ENCODE peak calls at places on chromosomes 11 and 22, in seven cellular contexts. C, P, W, R, Z, G and X are unnamed samples.
A peak's percentile ranks its signal among the peaks of the same experiment; 100 is the strongest.

GRCh38 chr22:50612168-50612714 is 11.6 kb downstream of the MAPK8IP2 start:
- DNase-seq in C (no peak), P (no peak), W (no peak), R (no peak), Z (no peak), G (no peak), X (no peak)

GRCh38 chr22:37419916-37420655 is 7.2 kb downstream of the ELFN2 start:
- DNase-seq in C (no peak), P (no peak), W (no peak), R (no peak), Z (no peak), G (no peak), X (no peak)

GRCh38 chr22:37599161-37599560 is 9.5 kb upstream of the GGA1 start:
- DNase-seq in C (no peak), P (peak; percentile 30), W (no peak), R (no peak), Z (no peak), G (no peak), X (no peak)

GRCh38 chr22:23079814-23080521 is 9.6 kb downstream of the GNAZ start:
- DNase-seq in C (no peak), P (no peak), W (no peak), R (no peak), Z (no peak), G (no peak), X (no peak)

GRCh38 chr11:64447717-64448598 is 89.0 kb downstream of the RPS6KA4 start:
- DNase-seq in C (no peak), P (peak; percentile 16), W (no peak), R (no peak), Z (peak; percentile 64), G (no peak), X (no peak)

GRCh38 chr11:6601041-6601461 is 2.4 kb downstream of the RRP8 start:
- DNase-seq in C (no peak), P (no peak), W (no peak), R (no peak), Z (no peak), G (no peak), X (no peak)

GRCh38 chr11:78427615-78428272 is 10.1 kb upstream of the GAB2 start:
- DNase-seq in C (no peak), P (no peak), W (no peak), R (no peak), Z (no peak), G (no peak), X (no peak)

GRCh38 chr22:40414306-40414705 is 43.9 kb downstream of the SGSM3 start:
- DNase-seq in C (no peak), P (peak; percentile 36), W (no peak), R (no peak), Z (no peak), G (no peak), X (no peak)

GRCh38 chr11:59135648-59136461 is 6.8 kb upstream of the FAM111A start:
- DNase-seq in C (peak; percentile 28), P (peak; percentile 52), W (peak; percentile 35), R (peak; percentile 36), Z (peak; percentile 89), G (peak; percentile 13), X (peak; percentile 49)

GRCh38 chr11:2108675-2109481 is 30.3 kb downstream of the IGF2 start:
- DNase-seq in C (no peak), P (no peak), W (no peak), R (no peak), Z (peak; percentile 28), G (no peak), X (no peak)

GRCh38 chr11:45811571-45812290 is 6.8 kb downstream of the SLC35C1 start:
- DNase-seq in C (no peak), P (no peak), W (no peak), R (no peak), Z (no peak), G (no peak), X (no peak)

GRCh38 chr11:133892584-133893380 is 47.5 kb upstream of the SPATA19 start:
- DNase-seq in C (no peak), P (no peak), W (no peak), R (no peak), Z (no peak), G (no peak), X (no peak)

GRCh38 chr11:14314127-14314526 is 44.9 kb downstream of the RRAS2 start:
- DNase-seq in C (no peak), P (no peak), W (no peak), R (no peak), Z (no peak), G (no peak), X (no peak)

GRCh38 chr22:48760481-48761238 is 1067.0 kb downstream of the BRD1 start:
- DNase-seq in C (no peak), P (no peak), W (no peak), R (no peak), Z (peak; percentile 21), G (no peak), X (no peak)

GRCh38 chr22:43620197-43620596 is 191.9 kb downstream of the EFCAB6 start:
- DNase-seq in C (no peak), P (no peak), W (no peak), R (no peak), Z (no peak), G (no peak), X (no peak)

GRCh38 chr11:13927496-13927895 is 35.0 kb upstream of the SPON1 start:
- DNase-seq in C (no peak), P (no peak), W (no peak), R (no peak), Z (no peak), G (no peak), X (no peak)

GRCh38 chr11:71580057-71581003 is 2.3 kb downstream of the KRTAP5-11 start:
- DNase-seq in C (peak; percentile 79), P (peak; percentile 74), W (peak; percentile 63), R (peak; percentile 69), Z (no peak), G (peak; percentile 33), X (peak; percentile 48)

GRCh38 chr11:126348806-126349582 is 6.5 kb upstream of the ST3GAL4 start:
- DNase-seq in C (no peak), P (peak; percentile 50), W (no peak), R (no peak), Z (no peak), G (no peak), X (no peak)

GRCh38 chr11:4370166-4370565 is 2.0 kb upstream of the OR52B4 start:
- DNase-seq in C (no peak), P (no peak), W (no peak), R (no peak), Z (no peak), G (no peak), X (no peak)

GRCh38 chr22:20312396-20313191 is 7.3 kb downstream of the DGCR6L start:
- DNase-seq in C (no peak), P (no peak), W (no peak), R (no peak), Z (peak; percentile 39), G (no peak), X (no peak)

GRCh38 chr11:62018978-62019664 is 51.7 kb upstream of the FTH1 start:
- DNase-seq in C (no peak), P (no peak), W (no peak), R (no peak), Z (no peak), G (no peak), X (no peak)

GRCh38 chr11:75946531-75947530 is 131.8 kb downstream of the UVRAG start:
- DNase-seq in C (no peak), P (peak; percentile 66), W (peak; percentile 45), R (no peak), Z (no peak), G (no peak), X (peak; percentile 6)

GRCh38 chr11:68911731-68912130 is 8.0 kb downstream of the IGHMBP2 start:
- DNase-seq in C (no peak), P (no peak), W (no peak), R (no peak), Z (peak; percentile 29), G (no peak), X (no peak)

GRCh38 chr11:130625907-130626306 is 177.5 kb downstream of the ADAMTS15 start:
- DNase-seq in C (peak; percentile 73), P (no peak), W (no peak), R (no peak), Z (no peak), G (no peak), X (no peak)

GRCh38 chr22:46220921-46221320 is 29.2 kb downstream of the CDPF1 start:
- DNase-seq in C (no peak), P (no peak), W (no peak), R (no peak), Z (no peak), G (no peak), X (no peak)

GRCh38 chr22:20981787-20982562 is at the start of gene LZTR1:
- DNase-seq in C (peak; percentile 38), P (peak; percentile 79), W (no peak), R (peak; percentile 68), Z (peak; percentile 90), G (peak; percentile 58), X (peak; percentile 50)

GRCh38 chr11:94325681-94326080 is 21.3 kb downstream of the IZUMO1R start:
- DNase-seq in C (no peak), P (peak; percentile 23), W (no peak), R (peak; percentile 43), Z (no peak), G (no peak), X (peak; percentile 41)

GRCh38 chr22:46580940-46581579 is 39.1 kb upstream of the GRAMD4 start:
- DNase-seq in C (no peak), P (no peak), W (no peak), R (no peak), Z (peak; percentile 28), G (no peak), X (no peak)

GRCh38 chr11:8294251-8294935 is 30.7 kb upstream of the LMO1 start:
- DNase-seq in C (no peak), P (no peak), W (no peak), R (no peak), Z (no peak), G (no peak), X (no peak)

GRCh38 chr11:75869661-75870455 is 54.8 kb downstream of the UVRAG start:
- DNase-seq in C (no peak), P (no peak), W (no peak), R (no peak), Z (no peak), G (no peak), X (no peak)

GRCh38 chr11:98601181-98601773 is 419.5 kb upstream of the CNTN5 start:
- DNase-seq in C (no peak), P (no peak), W (no peak), R (no peak), Z (peak; percentile 75), G (no peak), X (no peak)

GRCh38 chr11:72760543-72761400 is 8.6 kb upstream of the ARAP1 start:
- DNase-seq in C (no peak), P (peak; percentile 53), W (peak; percentile 39), R (no peak), Z (no peak), G (peak; percentile 40), X (no peak)

GRCh38 chr11:31802990-31803812 is 7.9 kb downstream of the PAX6 start:
- DNase-seq in C (no peak), P (no peak), W (no peak), R (no peak), Z (no peak), G (no peak), X (no peak)

GRCh38 chr11:66188580-66188979 is 79.9 kb upstream of the RAB1B start:
- DNase-seq in C (no peak), P (peak; percentile 68), W (peak; percentile 19), R (no peak), Z (no peak), G (peak; percentile 39), X (no peak)

GRCh38 chr22:27752771-27753170 is 48.8 kb downstream of the MN1 start:
- DNase-seq in C (no peak), P (peak; percentile 81), W (no peak), R (no peak), Z (peak; percentile 34), G (peak; percentile 52), X (no peak)

GRCh38 chr22:49433717-49434611 is 393.7 kb downstream of the BRD1 start:
- DNase-seq in C (no peak), P (no peak), W (no peak), R (no peak), Z (no peak), G (no peak), X (no peak)